ENCODE peak calls at places on chromosomes 6 and 20, in five cellular contexts. C, A, L, V and O are unnamed samples.
A peak's percentile ranks its signal among the peaks of the same experiment; 100 is the strongest.

GRCh38 chr6:127869772-127870404 is 31.0 kb downstream of the THEMIS start:
- DNase-seq in C (no peak), A (no peak), L (no peak), V (no peak), O (no peak)

GRCh38 chr6:16179063-16179462 is 50.2 kb downstream of the MYLIP start:
- DNase-seq in C (no peak), A (no peak), L (no peak), V (no peak), O (no peak)

GRCh38 chr20:63567382-63568169 is 6.5 kb downstream of the HELZ2 start:
- DNase-seq in C (no peak), A (no peak), L (no peak), V (no peak), O (peak; percentile 32)

GRCh38 chr6:7003041-7003440 is 104.7 kb upstream of the RREB1 start:
- DNase-seq in C (no peak), A (no peak), L (no peak), V (no peak), O (no peak)

GRCh38 chr6:35318200-35318844 is 20.7 kb downstream of the DEF6 start:
- DNase-seq in C (peak; percentile 96), A (peak; percentile 72), L (peak; percentile 90), V (peak; percentile 87), O (peak; percentile 79)

GRCh38 chr6:89209457-89209856 is 7.7 kb downstream of the GABRR1 start:
- DNase-seq in C (no peak), A (no peak), L (no peak), V (no peak), O (no peak)

GRCh38 chr6:125022391-125022989 is 60.3 kb downstream of the RNF217 start:
- DNase-seq in C (no peak), A (no peak), L (no peak), V (no peak), O (no peak)

GRCh38 chr20:50050214-50050613 is 62.7 kb downstream of the UBE2V1 start:
- DNase-seq in C (no peak), A (no peak), L (no peak), V (no peak), O (no peak)

GRCh38 chr6:2796884-2797283 is 31.7 kb downstream of the WRNIP1 start:
- DNase-seq in C (no peak), A (no peak), L (no peak), V (no peak), O (no peak)

GRCh38 chr6:73413102-73413501 is 18.5 kb downstream of the DDX43 start:
- DNase-seq in C (no peak), A (no peak), L (no peak), V (no peak), O (no peak)

GRCh38 chr20:60085551-60086132 is 127.4 kb downstream of the CDH26 start:
- DNase-seq in C (peak; percentile 61), A (no peak), L (no peak), V (no peak), O (no peak)

GRCh38 chr6:80545323-80545722 is 438.9 kb downstream of the BCKDHB start:
- DNase-seq in C (no peak), A (no peak), L (no peak), V (no peak), O (no peak)

GRCh38 chr20:50295762-50296449 is 105.3 kb downstream of the CEBPB start:
- DNase-seq in C (no peak), A (no peak), L (no peak), V (no peak), O (no peak)

GRCh38 chr20:63319164-63320040 is 26.4 kb downstream of the COL20A1 start:
- DNase-seq in C (no peak), A (no peak), L (no peak), V (no peak), O (no peak)

GRCh38 chr6:122726649-122727048 is 52.9 kb upstream of the FABP7 start:
- DNase-seq in C (peak; percentile 43), A (peak; percentile 37), L (no peak), V (no peak), O (peak; percentile 33)

GRCh38 chr20:25470045-25470444 is 62.6 kb downstream of the GINS1 start:
- DNase-seq in C (peak; percentile 76), A (peak; percentile 25), L (peak; percentile 23), V (peak; percentile 56), O (peak; percentile 9)

GRCh38 chr6:127118505-127119360 is at the start of gene RSPO3:
- DNase-seq in C (peak; percentile 62), A (peak; percentile 18), L (peak; percentile 44), V (no peak), O (peak; percentile 60)

GRCh38 chr20:22452442-22453011 is 131.8 kb downstream of the FOXA2 start:
- DNase-seq in C (no peak), A (no peak), L (no peak), V (no peak), O (no peak)

GRCh38 chr6:138509371-138509770 is 10.1 kb upstream of the NHSL1 start:
- DNase-seq in C (no peak), A (peak; percentile 52), L (no peak), V (no peak), O (peak; percentile 32)

GRCh38 chr20:1801551-1801950 is 93.7 kb upstream of the SIRPA start:
- DNase-seq in C (no peak), A (no peak), L (no peak), V (no peak), O (no peak)

GRCh38 chr20:49345538-49345937 is 67.7 kb upstream of the ZNFX1 start:
- DNase-seq in C (no peak), A (peak; percentile 32), L (no peak), V (no peak), O (no peak)

GRCh38 chr20:53748176-53748575 is 154.5 kb upstream of the ZNF217 start:
- DNase-seq in C (no peak), A (no peak), L (no peak), V (no peak), O (no peak)

GRCh38 chr6:75397806-75398465 is 95.7 kb downstream of the FILIP1 start:
- DNase-seq in C (no peak), A (peak; percentile 62), L (no peak), V (no peak), O (no peak)

GRCh38 chr20:21433329-21433890 is 36.1 kb upstream of the NKX2-4 start:
- DNase-seq in C (no peak), A (peak; percentile 31), L (no peak), V (no peak), O (no peak)

GRCh38 chr6:132118144-132118543 is 167.0 kb upstream of the CCN2 start:
- DNase-seq in C (no peak), A (no peak), L (no peak), V (no peak), O (no peak)

GRCh38 chr6:36655073-36655847 is 23.3 kb upstream of the CDKN1A start:
- DNase-seq in C (no peak), A (no peak), L (no peak), V (no peak), O (no peak)

GRCh38 chr20:40658509-40658908 is 30.5 kb downstream of the MAFB start:
- DNase-seq in C (no peak), A (no peak), L (no peak), V (no peak), O (no peak)

GRCh38 chr20:32484221-32485125 is 100.7 kb downstream of the NOL4L start:
- DNase-seq in C (peak; percentile 66), A (no peak), L (no peak), V (no peak), O (peak; percentile 61)
- H2BK15ac ChIP-seq in C (no peak overlapping the region), A (peak overlapping the region; percentile 64), L (peak overlapping the region; percentile 98), V (no peak overlapping the region), O (peak overlapping the region; percentile 95)

GRCh38 chr20:18138266-18138582 is 561 bp downstream of the KAT14 start:
- DNase-seq in C (no peak), A (no peak), L (no peak), V (no peak), O (no peak)
- H3K14ac ChIP-seq in C (no peak overlapping the region), A (peak overlapping the region; percentile 78), L (peak overlapping the region; percentile 61), V (no peak overlapping the region), O (no peak overlapping the region)

GRCh38 chr6:41704656-41705328 is 30.6 kb downstream of the TFEB start:
- DNase-seq in C (no peak), A (no peak), L (no peak), V (no peak), O (no peak)

GRCh38 chr6:41700577-41701347 is 34.6 kb downstream of the TFEB start:
- DNase-seq in C (peak; percentile 63), A (no peak), L (no peak), V (no peak), O (no peak)

GRCh38 chr6:41704028-41704427 is 31.4 kb downstream of the TFEB start:
- DNase-seq in C (no peak), A (no peak), L (no peak), V (no peak), O (no peak)

GRCh38 chr6:41702089-41702745 is 33.2 kb downstream of the TFEB start:
- DNase-seq in C (no peak), A (no peak), L (no peak), V (no peak), O (no peak)

DNA sequence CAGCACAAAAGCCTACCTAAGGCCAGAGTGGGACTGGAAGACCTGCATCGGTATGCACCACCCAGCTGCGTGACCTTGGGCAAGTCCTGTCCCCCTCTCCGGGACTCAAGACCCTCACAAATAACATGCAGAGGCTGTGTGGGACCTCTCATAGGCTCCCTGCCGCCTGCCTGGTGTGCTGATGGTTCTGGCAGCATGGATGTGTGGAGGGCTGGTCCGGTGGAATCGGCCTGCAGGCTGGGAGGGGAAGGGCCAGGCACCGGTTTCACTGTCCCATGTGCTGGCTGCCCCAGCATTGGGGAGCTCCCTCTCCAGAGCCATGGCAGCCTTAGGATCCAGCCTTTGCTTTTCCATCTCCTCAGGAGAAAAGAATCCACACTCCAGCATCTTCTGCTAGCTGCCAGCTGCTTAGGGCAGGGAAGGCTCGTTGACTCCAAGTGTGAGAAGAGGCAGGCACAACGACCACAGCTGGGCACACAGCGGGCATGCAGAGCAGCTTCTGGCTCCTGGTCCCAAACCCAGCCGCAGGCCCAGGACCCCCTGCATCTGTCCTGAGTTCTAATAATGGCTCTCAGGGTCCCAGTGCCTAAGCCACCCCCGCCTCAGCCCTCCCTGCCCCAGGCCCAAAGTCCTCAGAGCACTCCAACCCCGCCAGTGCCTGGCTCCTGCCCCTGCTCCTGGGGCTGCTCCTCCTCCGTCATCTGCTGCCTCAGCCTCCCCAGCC is 32.5 kb downstream of the TFEB start:
- DNase-seq in C (no peak), A (no peak), L (no peak), V (no peak), O (no peak)
- H2BK15ac ChIP-seq in C (no peak overlapping the region), A (no peak overlapping the region), L (no peak overlapping the region), V (no peak overlapping the region), O (no peak overlapping the region)

DNA sequence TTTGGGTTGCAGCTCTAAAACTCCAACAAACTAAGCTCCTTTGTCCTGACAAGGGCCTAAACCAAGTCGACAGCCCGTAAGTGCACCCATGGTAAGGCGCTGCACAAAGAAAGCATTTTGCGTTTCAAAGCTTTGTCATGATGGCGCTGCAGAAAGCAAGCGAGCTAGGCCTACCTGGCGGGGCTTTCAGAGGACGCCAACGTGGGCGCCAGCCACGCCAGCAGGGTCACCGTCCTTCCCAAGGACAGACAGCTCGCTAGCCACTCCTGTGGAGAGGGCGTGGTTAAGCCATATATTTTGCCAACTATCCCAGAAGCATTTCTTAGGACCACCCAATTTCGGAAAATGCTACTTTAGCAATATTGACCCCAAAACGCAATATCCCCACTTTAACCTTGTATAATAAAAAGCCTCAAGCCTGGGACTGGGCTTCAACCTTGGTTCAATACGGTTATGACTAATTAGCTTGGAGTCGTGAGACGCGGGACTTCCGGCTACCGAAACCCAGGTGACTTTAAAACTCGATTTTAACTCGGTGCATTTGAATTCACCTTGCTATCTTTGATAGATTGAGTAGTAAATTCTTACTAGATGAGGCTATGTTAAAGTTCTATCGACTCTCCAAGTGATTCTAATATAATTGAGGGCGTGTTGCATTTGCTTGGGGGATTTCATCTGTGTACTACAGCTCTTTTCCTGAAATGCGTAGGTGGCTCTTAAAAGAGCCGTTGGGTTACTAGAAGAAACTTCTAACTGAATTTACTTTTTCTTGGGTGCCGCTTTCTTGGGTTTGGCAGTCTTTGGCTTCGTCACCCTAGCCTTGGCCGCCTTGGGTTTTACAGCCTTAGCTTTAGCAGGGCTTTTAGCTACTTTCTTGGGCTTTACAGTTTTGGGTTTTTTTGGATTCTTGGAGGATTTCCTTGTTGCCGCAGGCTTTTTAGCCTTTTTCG is 54.0 kb downstream of the TRIM38 start:
- DNase-seq in C (peak; percentile 56), A (peak; percentile 34), L (no peak), V (no peak), O (no peak)
- H3K14ac ChIP-seq in C (peak overlapping the region; percentile 33), A (peak overlapping the region; percentile 71), L (no peak overlapping the region), V (no peak overlapping the region), O (no peak overlapping the region)